ENCODE peak calls at places on chromosomes 13 and 19, in nine cellular contexts. N, G, D, C, J, E, Z, O and V are unnamed samples.

GRCh38 chr19:39236527-39236926 is 8.3 kb downstream of the IFNL3 start:
- DNase-seq in N (peak; percentile 75), G (no peak), D (peak; percentile 63), C (no peak), J (no peak), E (no peak), Z (no peak), O (no peak), V (no peak)

GRCh38 chr19:13102666-13103584 is at the start of gene LYL1:
- DNase-seq in N (no peak), G (no peak), D (peak; percentile 34), C (peak; percentile 99), J (no peak), E (no peak), Z (no peak), O (no peak), V (peak; percentile 81)

GRCh38 chr13:91216928-91217700 is 130.4 kb upstream of the MIR17HG start:
- DNase-seq in N (no peak), G (no peak), D (no peak), C (no peak), J (no peak), E (no peak), Z (no peak), O (no peak), V (no peak)

GRCh38 chr19:246551-246950 is 44.7 kb downstream of the PLPP2 start:
- DNase-seq in N (peak; percentile 34), G (no peak), D (peak; percentile 66), C (no peak), J (no peak), E (no peak), Z (no peak), O (no peak), V (no peak)

GRCh38 chr19:41575998-41576397 is at the start of gene CEACAM21:
- DNase-seq in N (peak; percentile 72), G (no peak), D (peak; percentile 65), C (no peak), J (no peak), E (no peak), Z (no peak), O (no peak), V (peak; percentile 83)

GRCh38 chr19:43124360-43124759 is 41.9 kb upstream of the PSG2 start:
- DNase-seq in N (no peak), G (no peak), D (no peak), C (no peak), J (no peak), E (no peak), Z (no peak), O (no peak), V (no peak)

GRCh38 chr13:59111711-59112110 is 1052.0 kb downstream of the DIAPH3 start:
- DNase-seq in N (no peak), G (no peak), D (no peak), C (no peak), J (no peak), E (no peak), Z (no peak), O (no peak), V (no peak)

GRCh38 chr13:59343993-59344780 is 819.5 kb downstream of the DIAPH3 start:
- DNase-seq in N (no peak), G (no peak), D (no peak), C (no peak), J (no peak), E (no peak), Z (no peak), O (no peak), V (no peak)

GRCh38 chr19:17933414-17934129 is 757 bp downstream of the CCDC124 start:
- DNase-seq in N (no peak), G (no peak), D (no peak), C (no peak), J (no peak), E (no peak), Z (no peak), O (no peak), V (no peak)

GRCh38 chr19:10981496-10981895 is 20.7 kb downstream of the SMARCA4 start:
- DNase-seq in N (no peak), G (peak; percentile 36), D (no peak), C (no peak), J (no peak), E (no peak), Z (no peak), O (no peak), V (no peak)

GRCh38 chr13:23453132-23453531 is 19.6 kb upstream of the SACS start:
- DNase-seq in N (no peak), G (no peak), D (no peak), C (no peak), J (no peak), E (no peak), Z (no peak), O (no peak), V (no peak)

GRCh38 chr19:41958367-41959055 is 610 bp downstream of the RABAC1 start:
- DNase-seq in N (peak; percentile 87), G (peak; percentile 81), D (peak; percentile 79), C (peak; percentile 87), J (peak; percentile 31), E (peak; percentile 69), Z (peak; percentile 85), O (peak; percentile 87), V (peak; percentile 86)

GRCh38 chr19:17590780-17591688 is 35.6 kb downstream of the COLGALT1 start:
- DNase-seq in N (no peak), G (no peak), D (no peak), C (no peak), J (no peak), E (no peak), Z (no peak), O (no peak), V (no peak)

GRCh38 chr13:84894749-84895148 is 904.5 kb downstream of the SLITRK6 start:
- DNase-seq in N (no peak), G (no peak), D (no peak), C (no peak), J (no peak), E (no peak), Z (no peak), O (no peak), V (no peak)

GRCh38 chr19:4284176-4284958 is 5.3 kb downstream of the SHD start:
- DNase-seq in N (no peak), G (no peak), D (no peak), C (no peak), J (no peak), E (no peak), Z (no peak), O (no peak), V (no peak)

GRCh38 chr19:38658462-38659306 is 11.2 kb downstream of the ACTN4 start:
- DNase-seq in N (no peak), G (peak; percentile 82), D (no peak), C (no peak), J (no peak), E (no peak), Z (no peak), O (no peak), V (no peak)

GRCh38 chr13:89883893-89884448 is 1463.5 kb upstream of the MIR17HG start:
- DNase-seq in N (no peak), G (no peak), D (no peak), C (no peak), J (no peak), E (no peak), Z (no peak), O (no peak), V (no peak)

GRCh38 chr13:56953965-56954364 is 186.8 kb upstream of the PRR20A start:
- DNase-seq in N (no peak), G (no peak), D (no peak), C (no peak), J (no peak), E (no peak), Z (no peak), O (no peak), V (no peak)

GRCh38 chr13:39056018-39056417 is 17.8 kb downstream of the NHLRC3 start:
- DNase-seq in N (no peak), G (no peak), D (no peak), C (no peak), J (no peak), E (no peak), Z (no peak), O (no peak), V (no peak)

GRCh38 chr13:46104868-46105267 is at the start of gene CPB2:
- DNase-seq in N (no peak), G (no peak), D (no peak), C (no peak), J (no peak), E (no peak), Z (no peak), O (no peak), V (no peak)

GRCh38 chr19:49097453-49098288 is 12.4 kb downstream of the SNRNP70 start:
- DNase-seq in N (peak; percentile 85), G (peak; percentile 70), D (peak; percentile 77), C (peak; percentile 84), J (peak; percentile 35), E (peak; percentile 56), Z (no peak), O (peak; percentile 87), V (peak; percentile 82)

GRCh38 chr19:50300814-50301606 is 28.2 kb downstream of the KCNC3 start:
- DNase-seq in N (no peak), G (no peak), D (peak; percentile 23), C (no peak), J (no peak), E (no peak), Z (no peak), O (no peak), V (no peak)

GRCh38 chr19:7919681-7920519 is at the start of gene SNAPC2:
- DNase-seq in N (peak; percentile 98), G (peak; percentile 86), D (peak; percentile 98), C (peak; percentile 97), J (peak; percentile 91), E (peak; percentile 93), Z (peak; percentile 90), O (peak; percentile 96), V (peak; percentile 92)

GRCh38 chr19:51660975-51661600 is 14.5 kb upstream of the SIGLEC14 start:
- DNase-seq in N (peak; percentile 76), G (no peak), D (peak; percentile 66), C (peak; percentile 87), J (peak; percentile 48), E (peak; percentile 21), Z (peak; percentile 76), O (no peak), V (peak; percentile 58)

GRCh38 chr19:51539821-51540366 is 8.4 kb upstream of the SIGLEC6 start:
- DNase-seq in N (no peak), G (no peak), D (no peak), C (no peak), J (no peak), E (no peak), Z (no peak), O (no peak), V (no peak)

GRCh38 chr19:44142014-44142523 is 715 bp downstream of the ZNF234 start:
- DNase-seq in N (peak; percentile 25), G (no peak), D (no peak), C (peak; percentile 5), J (peak; percentile 1), E (no peak), Z (no peak), O (no peak), V (no peak)

GRCh38 chr19:2732883-2733282 is 6.9 kb downstream of the SLC39A3 start:
- DNase-seq in N (no peak), G (no peak), D (no peak), C (no peak), J (no peak), E (no peak), Z (no peak), O (no peak), V (no peak)

GRCh38 chr13:48078251-48078656 is 16.6 kb downstream of the MED4 start:
- DNase-seq in N (peak; percentile 67), G (no peak), D (peak; percentile 52), C (no peak), J (no peak), E (no peak), Z (no peak), O (no peak), V (peak; percentile 48)

GRCh38 chr19:1106841-1107654 is 3.3 kb downstream of the GPX4 start:
- DNase-seq in N (no peak), G (no peak), D (no peak), C (no peak), J (no peak), E (no peak), Z (no peak), O (no peak), V (no peak)

GRCh38 chr13:53237696-53238095 is 209.1 kb downstream of the OLFM4 start:
- DNase-seq in N (no peak), G (no peak), D (no peak), C (no peak), J (no peak), E (no peak), Z (no peak), O (no peak), V (no peak)

GRCh38 chr13:53129864-53130393 is 101.3 kb downstream of the OLFM4 start:
- DNase-seq in N (no peak), G (no peak), D (no peak), C (no peak), J (no peak), E (no peak), Z (no peak), O (no peak), V (no peak)